ENCODE peak calls at places on chromosome 15, in ten cellular contexts. V is K562, U is cardiac muscle cell, L is bronchial epithelial cell, T is WTC11, X is activated B cell treated with CpG ODN at 0.5 μM for 24 hours, S is fibroblast of lung, A is AG10803, K is cardiac fibroblast, I is progenitor cell of endocrine pancreas. G is an unnamed sample.

GRCh38 chr15:70083423-70083822 is 14.3 kb downstream of the TLE3 start:
- DNase-seq in K (no peak), T (peak), A (no peak), U (no peak), S (no peak), I (no peak), L (no peak), V (peak), X (no peak), G (no peak)

GRCh38 chr15:89377842-89378698 is 43.4 kb upstream of the POLG start:
- DNase-seq in I (no peak), A (no peak), L (peak), K (no peak), X (no peak), T (no peak), S (no peak), U (no peak), V (no peak), G (no peak)

GRCh38 chr15:100020181-100020580 is 286.9 kb upstream of the LYSMD4 start:
- DNase-seq in A (no peak), V (no peak), I (no peak), L (no peak), U (no peak), X (no peak), T (peak), K (no peak), S (no peak), G (no peak)

GRCh38 chr15:78272776-78273175 is 8.4 kb downstream of the DNAJA4 start:
- DNase-seq in L (no peak), K (no peak), V (no peak), T (no peak), I (no peak), U (no peak), X (no peak), S (no peak), A (no peak), G (no peak)

GRCh38 chr15:31476411-31476810 is 149.8 kb downstream of the KLF13 start:
- DNase-seq in T (no peak), X (no peak), A (no peak), U (no peak), V (no peak), S (no peak), L (no peak), K (no peak), I (no peak), G (no peak)

GRCh38 chr15:84846269-84846668 is 29.1 kb downstream of the ALPK3 start:
- DNase-seq in A (no peak), X (no peak), L (no peak), K (no peak), V (no peak), S (no peak), T (no peak), I (no peak), U (no peak), G (no peak)

GRCh38 chr15:97235285-97235985 is 725.1 kb upstream of the ARRDC4 start:
- DNase-seq in S (peak), L (peak), U (peak), X (no peak), K (peak), T (peak), A (peak), I (peak), V (peak), G (no peak)

GRCh38 chr15:75723847-75724660 is 11.4 kb upstream of the CSPG4 start:
- DNase-seq in K (peak), L (peak), I (no peak), X (no peak), A (peak), T (peak), U (peak), V (peak), S (peak), G (peak)

GRCh38 chr15:58676766-58677165 is 72.7 kb downstream of the ADAM10 start:
- DNase-seq in S (no peak), I (no peak), U (no peak), T (no peak), V (no peak), A (no peak), L (no peak), X (no peak), K (no peak), G (no peak)

GRCh38 chr15:78347586-78348543 is 7.7 kb downstream of the CRABP1 start:
- DNase-seq in K (peak), S (no peak), A (no peak), U (peak), I (no peak), L (peak), X (no peak), T (no peak), V (no peak), G (no peak)

GRCh38 chr15:39495871-39496459 is 84.9 kb upstream of the THBS1 start:
- DNase-seq in U (peak), A (peak), X (no peak), K (peak), V (no peak), S (peak), T (no peak), L (peak), I (no peak), G (no peak)

GRCh38 chr15:81492303-81492702 is 118.3 kb upstream of the TMC3 start:
- DNase-seq in L (no peak), K (peak), U (peak), T (no peak), X (no peak), S (peak), A (peak), V (no peak), I (no peak), G (no peak)

GRCh38 chr15:31439328-31439727 is 112.7 kb downstream of the KLF13 start:
- DNase-seq in L (no peak), X (no peak), U (no peak), I (no peak), K (no peak), V (peak), S (no peak), A (no peak), T (peak), G (peak)

GRCh38 chr15:66939451-66940023 is 125.9 kb upstream of the SMAD3 start:
- DNase-seq in A (no peak), K (no peak), T (peak), I (no peak), V (no peak), X (no peak), U (no peak), S (no peak), L (no peak), G (no peak)

GRCh38 chr15:65336369-65336766 is 31.9 kb downstream of the RNU5B-1 start:
- DNase-seq in X (no peak), A (no peak), U (no peak), L (no peak), K (no peak), S (no peak), V (no peak), I (no peak), T (no peak), G (no peak)

GRCh38 chr15:60237411-60237810 is 160.4 kb downstream of the ANXA2 start:
- DNase-seq in K (no peak), I (no peak), V (no peak), T (no peak), S (peak), X (no peak), U (no peak), A (no peak), L (peak), G (no peak)

GRCh38 chr15:42627485-42627884 is 52.1 kb downstream of the STARD9 start:
- DNase-seq in S (no peak), X (no peak), L (no peak), A (no peak), V (no peak), U (no peak), I (no peak), K (no peak), T (no peak), G (no peak)

GRCh38 chr15:88881781-88882180 is 13.6 kb downstream of the HAPLN3 start:
- DNase-seq in L (no peak), V (no peak), U (no peak), I (no peak), K (no peak), A (peak), T (no peak), S (no peak), X (no peak), G (no peak)

GRCh38 chr15:48300038-48300437 is 31.2 kb upstream of the DUT start:
- DNase-seq in K (no peak), L (no peak), I (no peak), S (no peak), V (no peak), T (peak), X (no peak), U (no peak), A (no peak), G (no peak)

GRCh38 chr15:48298914-48299313 is 32.3 kb upstream of the DUT start:
- DNase-seq in U (no peak), V (no peak), A (no peak), T (no peak), K (no peak), S (no peak), X (no peak), I (no peak), L (no peak), G (no peak)

GRCh38 chr15:48292458-48292857 is 38.8 kb upstream of the DUT start:
- DNase-seq in X (no peak), K (no peak), I (no peak), U (no peak), T (no peak), A (no peak), V (no peak), S (no peak), L (no peak), G (no peak)

GRCh38 chr15:48297668-48298067 is 33.6 kb upstream of the DUT start:
- DNase-seq in X (no peak), V (no peak), L (no peak), U (no peak), A (no peak), I (no peak), K (no peak), S (no peak), T (no peak), G (no peak)
- TF ChIP-seq CTCF in X (no peak), V (no peak), L (no peak), U (no peak), A (no peak), I (no peak), K (no peak), S (no peak), T (no peak), G (no peak)

GRCh38 chr15:79418693-79419279 is 13.3 kb upstream of the MINAR1 start:
- DNase-seq in U (no peak), I (no peak), K (no peak), A (peak), S (no peak), X (no peak), V (no peak), T (no peak), L (no peak), G (no peak)
- TF ChIP-seq CTCF in U (no peak), I (no peak), K (no peak), A (no peak), S (no peak), X (no peak), V (no peak), T (no peak), L (no peak), G (no peak)

DNA sequence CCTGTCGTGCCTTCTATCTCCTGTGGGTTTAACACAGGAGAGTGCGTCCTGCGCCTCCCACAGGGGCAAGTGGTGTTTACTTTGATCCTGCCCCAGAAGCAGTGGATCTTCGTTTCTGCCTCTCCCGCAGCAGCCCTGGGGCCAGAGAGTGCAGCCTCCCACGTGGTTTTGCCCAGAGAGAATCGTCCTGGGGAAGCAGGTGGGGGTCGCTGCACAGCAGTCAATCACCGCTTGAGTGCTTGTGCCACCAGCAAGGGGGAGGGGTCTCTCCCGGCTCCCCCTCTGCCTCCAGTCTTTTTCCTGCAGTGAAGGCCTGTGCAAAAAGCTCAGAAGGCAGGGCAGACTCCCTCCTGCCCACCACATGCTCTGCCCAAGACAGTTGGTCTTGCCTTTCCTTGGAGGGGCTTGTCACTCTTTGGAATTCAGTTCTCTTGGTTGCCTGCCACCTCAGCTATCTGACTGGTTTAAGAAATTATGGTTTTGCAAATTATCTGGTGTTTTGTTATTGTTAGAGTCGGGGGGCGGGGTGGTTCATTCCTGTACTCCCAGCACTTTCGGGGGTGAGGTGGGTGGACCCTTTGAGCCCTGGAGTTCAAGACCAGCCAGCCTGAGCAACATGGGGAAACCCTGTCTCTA is 26.9 kb downstream of the STOML1 start:
- DNase-seq in A (no peak), X (no peak), K (no peak), T (peak), S (no peak), U (no peak), L (no peak), V (no peak), I (no peak), G (no peak)
- TF ChIP-seq CTCF in A (no peak), X (no peak), K (no peak), T (no peak), S (no peak), U (no peak), L (no peak), V (no peak), I (no peak), G (peak)

GRCh38 chr15:91456251-91456718 is 356.2 kb downstream of the SV2B start:
- DNase-seq in K (peak), T (no peak), I (no peak), S (peak), A (peak), U (peak), L (peak), V (no peak), X (no peak), G (no peak)

DNA sequence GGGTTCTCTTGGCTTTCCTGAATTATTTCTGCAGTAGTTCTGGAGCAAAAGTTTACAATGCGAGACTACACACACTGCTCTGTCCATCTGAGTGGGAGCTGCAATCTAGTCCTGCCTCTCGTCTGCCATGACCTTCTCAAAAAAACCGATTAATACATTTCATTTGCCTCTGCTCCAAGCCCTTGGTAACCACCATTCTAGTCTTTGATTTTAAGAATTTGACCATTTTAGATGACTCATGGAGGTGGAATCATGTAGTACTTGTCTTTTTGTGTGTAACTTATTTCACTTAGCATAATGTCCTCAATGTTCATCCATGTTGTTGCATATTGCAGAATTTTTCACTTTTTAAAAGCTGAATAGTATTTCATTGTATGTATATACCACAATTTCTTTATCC is 356.9 kb downstream of the SV2B start:
- DNase-seq in T (no peak), U (no peak), V (no peak), A (no peak), X (no peak), K (no peak), L (peak), S (no peak), I (no peak), G (no peak)
- TF ChIP-seq CTCF in T (no peak), U (no peak), V (no peak), A (no peak), X (no peak), K (no peak), L (no peak), S (no peak), I (no peak), G (no peak)

DNA sequence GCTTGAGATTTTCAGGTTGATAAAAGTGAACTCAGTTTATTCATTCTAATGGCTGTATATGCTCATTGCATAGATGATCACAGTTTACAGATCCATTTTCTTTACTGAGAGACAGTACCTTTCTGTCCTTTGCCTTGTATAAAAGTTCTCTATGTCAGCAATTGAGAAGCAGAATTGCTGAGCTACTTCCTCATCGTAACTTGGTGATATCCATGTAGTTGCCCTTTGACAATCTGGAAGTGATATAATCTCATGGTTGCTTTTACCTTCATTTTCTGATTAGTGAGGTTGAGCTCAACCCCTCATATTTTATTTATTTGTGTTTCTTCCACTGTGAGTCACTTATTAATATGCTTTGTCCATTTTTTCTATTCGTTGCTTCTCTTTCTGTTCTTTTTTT is 696.4 kb downstream of the AGBL1 start:
- DNase-seq in V (no peak), A (no peak), U (no peak), X (no peak), I (no peak), T (no peak), L (no peak), K (no peak), S (no peak), G (no peak)
- TF ChIP-seq CTCF in V (no peak), A (no peak), U (no peak), X (no peak), I (no peak), T (no peak), L (no peak), K (no peak), S (no peak), G (no peak)

DNA sequence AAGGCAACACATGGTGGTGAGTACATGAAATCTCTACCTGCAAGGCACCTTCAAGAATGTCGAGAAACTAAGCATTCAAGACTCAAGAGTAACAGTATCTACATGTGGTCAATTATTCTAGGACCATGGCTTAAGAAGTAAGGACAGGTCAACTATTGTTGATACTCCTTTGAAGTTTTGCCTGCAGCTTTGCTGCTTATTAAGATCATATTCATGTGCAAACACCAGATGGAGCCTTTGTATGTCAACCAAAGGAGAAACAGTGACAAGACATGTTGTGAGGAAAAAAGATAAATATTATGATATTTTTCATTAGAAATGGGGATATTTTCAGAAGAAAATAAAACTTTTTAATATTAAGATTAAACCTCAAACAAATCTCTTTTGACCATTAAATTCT is 52.3 kb upstream of the FGF7 start:
- DNase-seq in T (no peak), K (peak), X (no peak), I (no peak), L (peak), S (peak), A (peak), U (peak), V (no peak), G (no peak)
- TF ChIP-seq CTCF in T (no peak), K (peak), X (no peak), I (no peak), L (peak), S (peak), A (peak), U (peak), V (peak), G (no peak)

GRCh38 chr15:55968923-55969322 is 24.5 kb downstream of the NEDD4 start:
- DNase-seq in S (no peak), T (no peak), X (no peak), U (no peak), K (no peak), A (no peak), V (no peak), L (no peak), I (no peak), G (no peak)
- TF ChIP-seq CTCF in S (no peak), T (no peak), X (no peak), U (no peak), K (no peak), A (no peak), V (no peak), L (no peak), I (no peak), G (no peak)

GRCh38 chr15:33226559-33227181 is 32.2 kb upstream of the FMN1 start:
- DNase-seq in S (peak), I (no peak), X (no peak), U (peak), V (no peak), T (peak), A (peak), K (peak), L (peak), G (no peak)
- TF ChIP-seq CTCF in S (peak), I (peak), X (no peak), U (no peak), V (peak), T (peak), A (peak), K (peak), L (peak), G (peak)